ENCODE peak calls at places on chromosome 16, in four cellular contexts. F is neural progenitor cell, P is A549, R is astrocyte. U is an unnamed sample.

GRCh38 chr16:73000020-73000906 is 47.7 kb downstream of the ZFHX3 start:
- DNase-seq in F (no peak), P (no peak), R (peak; percentile 58), U (no peak)

GRCh38 chr16:86673090-86673955 is 95.0 kb downstream of the FOXL1 start:
- DNase-seq in F (no peak), P (no peak), R (no peak), U (no peak)

GRCh38 chr16:29920690-29921371 is 5.2 kb downstream of the KCTD13 start:
- DNase-seq in F (no peak), P (no peak), R (no peak), U (peak; percentile 10)

GRCh38 chr16:10297341-10298006 is 88.4 kb upstream of the ATF7IP2 start:
- DNase-seq in F (no peak), P (no peak), R (no peak), U (no peak)

GRCh38 chr16:69469807-69470561 is 45.6 kb downstream of the CYB5B start:
- DNase-seq in F (no peak), P (no peak), R (no peak), U (no peak)

GRCh38 chr16:48153689-48154265 is 2.0 kb downstream of the ABCC12 start:
- DNase-seq in F (no peak), P (no peak), R (no peak), U (no peak)

GRCh38 chr16:57622361-57623250 is 5.8 kb upstream of the ADGRG1 start:
- DNase-seq in F (no peak), P (no peak), R (no peak), U (peak; percentile 28)

GRCh38 chr16:2429771-2430663 is 770 bp downstream of the CCNF start:
- DNase-seq in F (peak; percentile 52), P (peak; percentile 31), R (no peak), U (no peak)

GRCh38 chr16:19179890-19180490 is 11.9 kb downstream of the SYT17 start:
- DNase-seq in F (peak; percentile 83), P (peak; percentile 76), R (no peak), U (peak; percentile 85)

GRCh38 chr16:66065869-66066403 is 300.6 kb upstream of the CDH5 start:
- DNase-seq in F (no peak), P (no peak), R (no peak), U (no peak)

GRCh38 chr16:57540906-57541753 is 1.3 kb upstream of the ADGRG5 start:
- DNase-seq in F (no peak), P (no peak), R (no peak), U (no peak)

GRCh38 chr16:62035115-62036092 is 834 bp downstream of the CDH8 start:
- DNase-seq in F (peak; percentile 89), P (no peak), R (no peak), U (no peak)

GRCh38 chr16:56662357-56663354 is 4.9 kb downstream of the MT1F start:
- DNase-seq in F (no peak), P (no peak), R (no peak), U (no peak)

GRCh38 chr16:82061861-82062525 is 26.9 kb downstream of the HSD17B2 start:
- DNase-seq in F (peak; percentile 45), P (peak; percentile 47), R (no peak), U (no peak)

GRCh38 chr16:54875443-54875842 is 55.2 kb upstream of the IRX5 start:
- DNase-seq in F (peak; percentile 13), P (no peak), R (no peak), U (no peak)

GRCh38 chr16:49934557-49935260 is 78.8 kb upstream of the ZNF423 start:
- DNase-seq in F (peak; percentile 6), P (no peak), R (no peak), U (no peak)

GRCh38 chr16:11597268-11597690 is 10.6 kb upstream of the LITAF start:
- DNase-seq in F (no peak), P (no peak), R (no peak), U (peak; percentile 49)

GRCh38 chr16:77574867-77575619 is 140.2 kb upstream of the ADAMTS18 start:
- DNase-seq in F (no peak), P (no peak), R (peak; percentile 32), U (no peak)

GRCh38 chr16:49015189-49015540 is 266.5 kb downstream of the CBLN1 start:
- DNase-seq in F (peak; percentile 35), P (no peak), R (no peak), U (no peak)

GRCh38 chr16:77445321-77445720 is 10.5 kb upstream of the ADAMTS18 start:
- DNase-seq in F (no peak), P (no peak), R (no peak), U (no peak)

GRCh38 chr16:17544785-17545184 is 74.0 kb upstream of the XYLT1 start:
- DNase-seq in F (peak; percentile 47), P (no peak), R (no peak), U (no peak)

GRCh38 chr16:2163211-2163881 is 7.8 kb downstream of the TRAF7 start:
- DNase-seq in F (no peak), P (no peak), R (no peak), U (no peak)

GRCh38 chr16:82748026-82748425 is 121.3 kb downstream of the CDH13 start:
- DNase-seq in F (no peak), P (no peak), R (peak; percentile 84), U (peak; percentile 80)

GRCh38 chr16:30659507-30660423 is 1.5 kb downstream of the FBRS start:
- DNase-seq in F (peak; percentile 88), P (no peak), R (no peak), U (no peak)

GRCh38 chr16:79264237-79265104 is 336.1 kb downstream of the MAF start:
- DNase-seq in F (no peak), P (no peak), R (no peak), U (no peak)

GRCh38 chr16:8585942-8586341 is 4.4 kb downstream of the TMEM114 start:
- DNase-seq in F (no peak), P (no peak), R (no peak), U (no peak)

GRCh38 chr16:56841233-56841632 is 23.8 kb upstream of the SLC12A3 start:
- DNase-seq in F (no peak), P (no peak), R (no peak), U (no peak)

GRCh38 chr16:24906199-24906808 is 60.5 kb downstream of the SLC5A11 start:
- DNase-seq in F (no peak), P (no peak), R (peak; percentile 1), U (peak; percentile 38)

GRCh38 chr16:58937661-58938060 is 203.5 kb upstream of the GOT2 start:
- DNase-seq in F (no peak), P (no peak), R (no peak), U (no peak)

GRCh38 chr16:65782537-65783290 is 583.8 kb upstream of the CDH5 start:
- DNase-seq in F (no peak), P (no peak), R (peak; percentile 93), U (peak; percentile 61)

GRCh38 chr16:25228372-25228771 is 11.6 kb downstream of the AQP8 start:
- DNase-seq in F (no peak), P (no peak), R (no peak), U (no peak)

GRCh38 chr16:2213817-2214720 is 571 bp downstream of the PGP start:
- DNase-seq in F (peak; percentile 51), P (no peak), R (no peak), U (peak; percentile 54)

GRCh38 chr16:56424791-56425438 is 430 bp downstream of the AMFR start:
- DNase-seq in F (no peak), P (peak; percentile 21), R (no peak), U (peak; percentile 55)

GRCh38 chr16:11949527-11949926 is 7.7 kb upstream of the NPIPB2 start:
- DNase-seq in F (peak; percentile 75), P (peak; percentile 55), R (peak; percentile 23), U (no peak)

GRCh38 chr16:47026947-47027346 is 53.5 kb upstream of the DNAJA2 start:
- DNase-seq in F (no peak), P (no peak), R (no peak), U (no peak)

GRCh38 chr16:71722801-71723536 is 1.5 kb downstream of the PHLPP2 start:
- DNase-seq in F (peak; percentile 90), P (peak; percentile 77), R (peak; percentile 49), U (peak; percentile 83)

GRCh38 chr16:14325921-14326401 is 254.8 kb downstream of the MRTFB start:
- DNase-seq in F (peak; percentile 45), P (no peak), R (no peak), U (no peak)

GRCh38 chr16:81392011-81392410 is 52.6 kb upstream of the CMIP start:
- DNase-seq in F (no peak), P (no peak), R (no peak), U (no peak)

GRCh38 chr16:62079236-62079635 is 43.0 kb upstream of the CDH8 start:
- DNase-seq in F (no peak), P (no peak), R (no peak), U (no peak)

GRCh38 chr16:27232061-27232841 is 28.9 kb downstream of the KDM8 start:
- DNase-seq in F (no peak), P (no peak), R (peak; percentile 13), U (peak; percentile 68)
- H3K4me1 ChIP-seq in F (peaks cover 9% of the 10 kb centered on the region), P (peaks cover 11% of the 10 kb centered on the region), R (peaks cover 22% of the 10 kb centered on the region), U (no peaks in the 10 kb centered on the region)

GRCh38 chr16:4110680-4111079 is 5.6 kb downstream of the ADCY9 start:
- DNase-seq in F (no peak), P (no peak), R (no peak), U (peak; percentile 49)
- H3K4me1 ChIP-seq in F (no peaks in the 10 kb centered on the region), P (peaks cover 51% of the 10 kb centered on the region), R (peaks cover 21% of the 10 kb centered on the region), U (no peaks in the 10 kb centered on the region)

GRCh38 chr16:35631261-35631945 is 2172.0 kb downstream of the TP53TG3F start:
- DNase-seq in F (no peak), P (no peak), R (no peak), U (no peak)
- H3K4me1 ChIP-seq in F (no peaks in the 10 kb centered on the region), P (no peaks in the 10 kb centered on the region), R (no peaks in the 10 kb centered on the region), U (no peaks in the 10 kb centered on the region)

DNA sequence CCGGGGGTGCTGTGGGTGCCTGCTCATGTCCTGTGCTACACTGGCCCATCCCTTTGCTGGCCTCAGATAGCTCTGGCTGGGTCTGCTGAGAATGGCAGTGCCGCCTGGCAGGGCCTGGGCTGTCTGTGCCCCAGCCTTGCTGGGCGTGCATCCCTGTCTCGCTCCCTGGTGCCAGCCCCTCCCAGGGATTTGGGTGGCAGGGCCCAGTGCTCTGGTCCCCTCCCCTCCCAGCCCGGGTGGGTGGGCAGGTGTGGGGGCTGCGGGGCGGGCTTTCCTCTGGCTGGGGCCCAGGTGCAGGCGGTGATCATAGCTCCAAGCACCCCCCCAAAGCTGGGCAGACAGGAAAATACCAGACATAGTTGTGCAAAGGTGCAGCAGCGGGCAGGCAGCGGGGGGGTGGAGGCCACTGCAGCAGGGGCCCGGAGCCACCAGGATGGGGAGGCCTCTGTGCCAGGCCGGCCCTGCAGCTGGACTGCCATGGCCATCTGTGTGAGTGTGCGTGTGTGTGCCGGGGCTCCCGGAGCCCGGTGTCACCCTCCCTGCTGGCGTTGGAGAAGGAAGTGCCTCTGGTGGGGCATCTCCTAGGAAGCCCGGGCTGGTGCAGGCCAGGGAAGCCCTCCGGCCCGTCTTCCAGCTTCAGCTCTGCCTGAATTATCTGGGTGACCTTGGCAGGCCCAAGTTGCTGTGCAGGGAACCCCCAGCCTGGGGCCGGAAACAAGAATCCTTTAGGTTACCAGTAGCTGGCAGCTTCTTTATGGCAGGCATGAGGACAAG is 7.4 kb downstream of the GLIS2 start:
- DNase-seq in F (no peak), P (no peak), R (no peak), U (peak; percentile 62)
- H3K4me1 ChIP-seq in F (peaks cover 19% of the 10 kb centered on the region), P (peaks cover 90% of the 10 kb centered on the region), R (peaks cover 40% of the 10 kb centered on the region), U (peaks cover 2% of the 10 kb centered on the region)

DNA sequence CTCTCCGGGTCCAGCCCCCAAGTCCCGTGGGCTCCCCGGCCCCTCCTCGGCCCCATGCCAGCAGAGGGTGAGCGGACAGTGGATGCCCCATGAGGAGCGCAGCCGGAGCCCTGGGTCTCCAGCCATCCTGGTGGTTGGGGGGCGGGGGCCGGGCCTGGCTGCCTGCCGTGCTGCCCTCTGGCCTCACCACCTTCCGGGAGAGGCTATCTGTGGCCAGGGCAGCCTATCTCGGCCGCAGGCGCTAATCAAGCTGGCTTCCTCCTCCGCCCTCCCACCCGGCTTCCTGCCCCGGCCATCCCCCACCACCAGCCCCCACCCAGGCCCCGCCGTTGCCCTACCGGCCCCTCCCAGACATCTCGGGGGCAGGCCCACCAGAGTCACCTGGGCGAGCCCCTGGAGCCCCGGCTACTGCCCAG is 46.8 kb downstream of the ZFPM1 start:
- DNase-seq in F (no peak), P (no peak), R (no peak), U (no peak)
- H3K4me1 ChIP-seq in F (no peaks in the 10 kb centered on the region), P (no peaks in the 10 kb centered on the region), R (no peaks in the 10 kb centered on the region), U (no peaks in the 10 kb centered on the region)

U was measured in aorta.